ENCODE peak calls at places on chromosome 20, in ten cellular contexts. One of them, this sample, is unnamed.

GRCh38 chr20:63328026-63328700 is 33.0 kb downstream of the CHRNA4 start:
- DNase-seq in lower leg skin: no peak
- DNase-seq in HFFc6: no peak
- DNase-seq in neural progenitor cell: no peak
- DNase-seq in progenitor cell of endocrine pancreas: no peak
- DNase-seq in lower lobe of right lung: peak
- DNase-seq in cardiac muscle cell: no peak
- DNase-seq in tibial nerve: no peak
- DNase-seq in cardiac fibroblast: no peak
- DNase-seq in fibroblast of the aortic adventitia: no peak
- DNase-seq in this sample: no peak

GRCh38 chr20:37315293-37316110 is 26.0 kb downstream of the MANBAL start:
- DNase-seq in tibial nerve: peak
- DNase-seq in lower leg skin: peak
- DNase-seq in progenitor cell of endocrine pancreas: no peak
- DNase-seq in lower lobe of right lung: no peak
- DNase-seq in cardiac muscle cell: peak
- DNase-seq in HFFc6: peak
- DNase-seq in cardiac fibroblast: peak
- DNase-seq in fibroblast of the aortic adventitia: peak
- DNase-seq in neural progenitor cell: no peak
- DNase-seq in this sample: peak

GRCh38 chr20:25623225-25623735 is 534 bp downstream of the NANP start:
- DNase-seq in lower leg skin: peak
- DNase-seq in lower lobe of right lung: peak
- DNase-seq in fibroblast of the aortic adventitia: no peak
- DNase-seq in HFFc6: peak
- DNase-seq in neural progenitor cell: peak
- DNase-seq in progenitor cell of endocrine pancreas: peak
- DNase-seq in cardiac muscle cell: peak
- DNase-seq in cardiac fibroblast: peak
- DNase-seq in tibial nerve: no peak
- DNase-seq in this sample: no peak

GRCh38 chr20:58714923-58715708 is 22.5 kb downstream of the NPEPL1 start:
- DNase-seq in lower lobe of right lung: no peak
- DNase-seq in neural progenitor cell: no peak
- DNase-seq in fibroblast of the aortic adventitia: no peak
- DNase-seq in cardiac muscle cell: no peak
- DNase-seq in HFFc6: no peak
- DNase-seq in progenitor cell of endocrine pancreas: no peak
- DNase-seq in tibial nerve: no peak
- DNase-seq in cardiac fibroblast: no peak
- DNase-seq in lower leg skin: peak
- DNase-seq in this sample: no peak

GRCh38 chr20:62267543-62267942 is 29.2 kb downstream of the OSBPL2 start:
- DNase-seq in lower lobe of right lung: no peak
- DNase-seq in tibial nerve: no peak
- DNase-seq in lower leg skin: no peak
- DNase-seq in neural progenitor cell: no peak
- DNase-seq in fibroblast of the aortic adventitia: no peak
- DNase-seq in progenitor cell of endocrine pancreas: no peak
- DNase-seq in cardiac muscle cell: no peak
- DNase-seq in HFFc6: no peak
- DNase-seq in cardiac fibroblast: no peak
- DNase-seq in this sample: no peak

GRCh38 chr20:37347891-37348642 is 2.1 kb downstream of the SRC start:
- DNase-seq in lower lobe of right lung: no peak
- DNase-seq in fibroblast of the aortic adventitia: no peak
- DNase-seq in HFFc6: no peak
- DNase-seq in cardiac muscle cell: no peak
- DNase-seq in neural progenitor cell: no peak
- DNase-seq in cardiac fibroblast: no peak
- DNase-seq in lower leg skin: peak
- DNase-seq in tibial nerve: no peak
- DNase-seq in progenitor cell of endocrine pancreas: no peak
- DNase-seq in this sample: no peak

GRCh38 chr20:60627751-60628565 is 624.1 kb upstream of the CDH4 start:
- DNase-seq in lower lobe of right lung: no peak
- DNase-seq in progenitor cell of endocrine pancreas: no peak
- DNase-seq in cardiac fibroblast: no peak
- DNase-seq in tibial nerve: no peak
- DNase-seq in HFFc6: no peak
- DNase-seq in fibroblast of the aortic adventitia: no peak
- DNase-seq in cardiac muscle cell: no peak
- DNase-seq in lower leg skin: no peak
- DNase-seq in neural progenitor cell: peak
- DNase-seq in this sample: no peak

GRCh38 chr20:62922451-62922921 is 3.8 kb downstream of the DIDO1 start:
- DNase-seq in HFFc6: no peak
- DNase-seq in progenitor cell of endocrine pancreas: no peak
- DNase-seq in cardiac fibroblast: no peak
- DNase-seq in tibial nerve: no peak
- DNase-seq in lower lobe of right lung: peak
- DNase-seq in fibroblast of the aortic adventitia: no peak
- DNase-seq in lower leg skin: no peak
- DNase-seq in neural progenitor cell: no peak
- DNase-seq in cardiac muscle cell: no peak
- DNase-seq in this sample: no peak

GRCh38 chr20:9062066-9062465 is 6.8 kb upstream of the PLCB4 start:
- DNase-seq in tibial nerve: no peak
- DNase-seq in HFFc6: no peak
- DNase-seq in neural progenitor cell: no peak
- DNase-seq in cardiac muscle cell: no peak
- DNase-seq in progenitor cell of endocrine pancreas: no peak
- DNase-seq in lower lobe of right lung: no peak
- DNase-seq in cardiac fibroblast: no peak
- DNase-seq in fibroblast of the aortic adventitia: no peak
- DNase-seq in lower leg skin: no peak
- DNase-seq in this sample: no peak

GRCh38 chr20:9066196-9066595 is 2.7 kb upstream of the PLCB4 start:
- DNase-seq in lower leg skin: no peak
- DNase-seq in HFFc6: peak
- DNase-seq in lower lobe of right lung: no peak
- DNase-seq in neural progenitor cell: no peak
- DNase-seq in progenitor cell of endocrine pancreas: no peak
- DNase-seq in cardiac muscle cell: no peak
- DNase-seq in fibroblast of the aortic adventitia: no peak
- DNase-seq in cardiac fibroblast: no peak
- DNase-seq in tibial nerve: no peak
- DNase-seq in this sample: no peak

GRCh38 chr20:9059931-9060330 is 9.0 kb upstream of the PLCB4 start:
- DNase-seq in HFFc6: peak
- DNase-seq in cardiac fibroblast: no peak
- DNase-seq in lower lobe of right lung: no peak
- DNase-seq in tibial nerve: no peak
- DNase-seq in neural progenitor cell: no peak
- DNase-seq in progenitor cell of endocrine pancreas: no peak
- DNase-seq in fibroblast of the aortic adventitia: peak
- DNase-seq in cardiac muscle cell: no peak
- DNase-seq in lower leg skin: no peak
- DNase-seq in this sample: no peak

DNA sequence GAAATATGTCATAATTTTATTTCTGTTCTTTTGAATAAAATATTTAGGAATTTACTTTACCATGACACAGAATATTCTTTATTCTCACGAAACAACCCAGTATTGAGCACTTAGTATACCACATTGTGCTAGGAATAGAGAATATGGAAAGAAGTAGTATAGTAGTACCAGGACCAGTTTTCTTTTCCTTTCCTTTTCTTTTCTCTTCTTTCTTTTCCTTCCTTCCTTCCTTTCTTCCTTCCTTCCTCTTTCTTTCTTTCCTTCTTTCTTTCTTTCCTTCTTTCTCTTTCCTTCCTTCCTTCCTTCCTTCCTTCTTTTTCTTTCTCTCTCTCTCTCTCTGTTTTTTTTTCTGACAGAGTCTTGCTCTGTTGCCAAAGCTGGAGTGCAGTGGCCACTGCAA is 7.5 kb upstream of the PLCB4 start:
- DNase-seq in lower lobe of right lung: no peak
- DNase-seq in tibial nerve: no peak
- DNase-seq in cardiac fibroblast: no peak
- DNase-seq in HFFc6: no peak
- DNase-seq in progenitor cell of endocrine pancreas: no peak
- DNase-seq in cardiac muscle cell: no peak
- DNase-seq in fibroblast of the aortic adventitia: no peak
- DNase-seq in neural progenitor cell: no peak
- DNase-seq in lower leg skin: no peak
- DNase-seq in this sample: no peak
- TF ChIP-seq CTCF in lower lobe of right lung: no peak
- TF ChIP-seq CTCF in tibial nerve: no peak
- TF ChIP-seq CTCF in cardiac fibroblast: no peak
- TF ChIP-seq CTCF in HFFc6: no peak
- TF ChIP-seq CTCF in progenitor cell of endocrine pancreas: no peak
- TF ChIP-seq CTCF in cardiac muscle cell: no peak
- TF ChIP-seq CTCF in fibroblast of the aortic adventitia: no peak
- TF ChIP-seq CTCF in neural progenitor cell: no peak
- TF ChIP-seq CTCF in lower leg skin: no peak
- TF ChIP-seq CTCF in this sample: no peak

DNA sequence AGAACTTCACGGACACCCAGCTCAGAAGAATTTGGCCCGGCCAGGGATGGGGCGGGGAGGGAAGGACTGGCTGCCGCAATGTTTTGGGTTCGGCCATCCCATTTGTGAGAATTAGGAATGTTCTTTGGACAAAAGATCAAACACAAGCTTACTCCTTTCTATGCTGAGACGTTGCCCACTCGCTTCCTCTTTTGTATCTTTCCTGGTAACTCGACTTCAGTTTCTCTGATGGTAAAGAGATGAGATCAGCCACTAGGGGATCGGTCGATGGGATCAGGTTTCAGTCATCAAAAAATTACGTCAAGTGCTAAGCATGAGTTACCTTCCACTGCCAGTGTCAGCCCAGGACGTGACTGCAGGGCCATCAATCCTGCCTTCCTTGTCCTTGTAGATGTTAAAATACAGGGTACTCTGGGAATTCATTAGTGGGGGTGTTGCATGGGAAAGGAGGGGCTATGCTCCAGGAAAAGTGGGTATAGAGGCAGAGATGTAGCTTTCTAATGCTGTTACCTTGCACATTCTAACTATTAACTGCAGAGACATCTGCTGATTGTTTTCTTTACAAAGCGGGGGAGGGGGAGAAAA is 190.2 kb downstream of the TSHZ2 start:
- DNase-seq in lower lobe of right lung: no peak
- DNase-seq in cardiac muscle cell: peak
- DNase-seq in cardiac fibroblast: peak
- DNase-seq in fibroblast of the aortic adventitia: peak
- DNase-seq in neural progenitor cell: peak
- DNase-seq in progenitor cell of endocrine pancreas: no peak
- DNase-seq in HFFc6: peak
- DNase-seq in lower leg skin: no peak
- DNase-seq in tibial nerve: peak
- DNase-seq in this sample: peak
- TF ChIP-seq CTCF in lower lobe of right lung: no peak
- TF ChIP-seq CTCF in cardiac muscle cell: peak
- TF ChIP-seq CTCF in cardiac fibroblast: no peak
- TF ChIP-seq CTCF in fibroblast of the aortic adventitia: peak
- TF ChIP-seq CTCF in neural progenitor cell: peak
- TF ChIP-seq CTCF in progenitor cell of endocrine pancreas: peak
- TF ChIP-seq CTCF in HFFc6: no peak
- TF ChIP-seq CTCF in lower leg skin: no peak
- TF ChIP-seq CTCF in tibial nerve: no peak
- TF ChIP-seq CTCF in this sample: peak

GRCh38 chr20:35602851-35603495 is 12.7 kb upstream of the SPAG4 start:
- DNase-seq in fibroblast of the aortic adventitia: no peak
- DNase-seq in lower lobe of right lung: no peak
- DNase-seq in lower leg skin: no peak
- DNase-seq in HFFc6: no peak
- DNase-seq in cardiac muscle cell: no peak
- DNase-seq in neural progenitor cell: no peak
- DNase-seq in cardiac fibroblast: no peak
- DNase-seq in tibial nerve: no peak
- DNase-seq in progenitor cell of endocrine pancreas: no peak
- DNase-seq in this sample: no peak

GRCh38 chr20:35599776-35600120 is 15.9 kb upstream of the SPAG4 start:
- DNase-seq in cardiac muscle cell: no peak
- DNase-seq in lower leg skin: no peak
- DNase-seq in neural progenitor cell: no peak
- DNase-seq in lower lobe of right lung: no peak
- DNase-seq in progenitor cell of endocrine pancreas: no peak
- DNase-seq in cardiac fibroblast: no peak
- DNase-seq in fibroblast of the aortic adventitia: no peak
- DNase-seq in tibial nerve: no peak
- DNase-seq in HFFc6: no peak
- DNase-seq in this sample: no peak

GRCh38 chr20:35601990-35602389 is 13.6 kb upstream of the SPAG4 start:
- DNase-seq in progenitor cell of endocrine pancreas: no peak
- DNase-seq in HFFc6: no peak
- DNase-seq in neural progenitor cell: no peak
- DNase-seq in tibial nerve: no peak
- DNase-seq in lower lobe of right lung: no peak
- DNase-seq in cardiac fibroblast: no peak
- DNase-seq in cardiac muscle cell: no peak
- DNase-seq in fibroblast of the aortic adventitia: no peak
- DNase-seq in lower leg skin: peak
- DNase-seq in this sample: no peak

GRCh38 chr20:35600176-35600995 is 15.2 kb upstream of the SPAG4 start:
- DNase-seq in neural progenitor cell: peak
- DNase-seq in cardiac fibroblast: no peak
- DNase-seq in tibial nerve: no peak
- DNase-seq in progenitor cell of endocrine pancreas: no peak
- DNase-seq in cardiac muscle cell: no peak
- DNase-seq in HFFc6: no peak
- DNase-seq in lower lobe of right lung: no peak
- DNase-seq in fibroblast of the aortic adventitia: no peak
- DNase-seq in lower leg skin: no peak
- DNase-seq in this sample: no peak

DNA sequence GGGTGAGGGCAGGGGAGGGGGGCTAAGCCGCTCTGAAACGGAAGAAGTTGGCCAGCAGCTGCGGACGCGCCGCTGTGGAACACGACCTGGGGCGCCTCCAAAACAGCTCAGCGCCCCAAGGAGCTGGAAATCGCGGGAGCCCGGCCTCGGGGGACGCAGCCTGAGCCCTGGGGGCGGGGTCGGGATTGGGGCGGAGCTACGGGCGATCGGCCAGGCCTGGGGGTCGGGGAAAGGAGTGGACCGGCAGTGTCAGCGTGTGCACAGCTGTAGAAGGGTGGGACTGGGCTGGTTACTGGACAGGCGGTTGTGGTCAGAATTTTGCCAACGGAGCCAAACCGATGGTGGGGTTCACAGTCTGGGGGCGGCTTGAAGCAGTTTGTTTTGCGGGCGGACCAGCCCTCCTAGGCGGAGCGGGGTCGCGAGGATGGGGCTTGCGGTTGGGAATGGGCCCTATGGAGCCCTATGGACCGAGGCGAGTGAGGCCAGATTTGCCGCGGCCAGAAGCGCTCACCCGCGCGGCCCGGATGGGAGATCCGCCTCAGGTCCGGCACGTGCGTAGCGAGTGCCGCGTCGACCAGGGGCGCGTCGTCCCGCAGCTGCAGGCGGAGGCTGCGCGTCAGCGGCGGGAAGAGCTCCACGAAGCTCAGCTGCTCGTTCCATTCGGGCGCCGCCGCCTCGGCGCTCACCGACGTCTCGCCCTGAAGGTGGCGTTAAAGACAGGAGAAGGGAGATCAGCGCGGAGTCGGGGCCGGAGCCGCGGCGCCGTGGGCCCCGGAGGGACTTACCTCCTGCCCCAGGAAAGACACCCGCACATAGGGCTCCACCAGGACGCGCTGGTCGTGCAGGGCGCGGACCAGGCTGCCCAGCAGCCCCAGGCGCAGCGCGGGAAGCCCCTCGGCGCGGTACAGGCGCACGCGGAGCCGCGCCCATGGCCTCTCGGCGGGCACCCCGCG is 14.3 kb upstream of the SPAG4 start:
- DNase-seq in cardiac muscle cell: peak
- DNase-seq in HFFc6: peak
- DNase-seq in cardiac fibroblast: peak
- DNase-seq in lower leg skin: peak
- DNase-seq in tibial nerve: no peak
- DNase-seq in fibroblast of the aortic adventitia: peak
- DNase-seq in neural progenitor cell: peak
- DNase-seq in lower lobe of right lung: peak
- DNase-seq in progenitor cell of endocrine pancreas: peak
- DNase-seq in this sample: peak
- TF ChIP-seq CTCF in cardiac muscle cell: peak
- TF ChIP-seq CTCF in HFFc6: peak
- TF ChIP-seq CTCF in cardiac fibroblast: peak
- TF ChIP-seq CTCF in lower leg skin: no peak
- TF ChIP-seq CTCF in tibial nerve: peak
- TF ChIP-seq CTCF in fibroblast of the aortic adventitia: peak
- TF ChIP-seq CTCF in neural progenitor cell: peak
- TF ChIP-seq CTCF in lower lobe of right lung: peak
- TF ChIP-seq CTCF in progenitor cell of endocrine pancreas: peak
- TF ChIP-seq CTCF in this sample: peak

GRCh38 chr20:21693322-21693721 is 12.1 kb upstream of the PAX1 start:
- DNase-seq in lower lobe of right lung: no peak
- DNase-seq in progenitor cell of endocrine pancreas: no peak
- DNase-seq in cardiac fibroblast: no peak
- DNase-seq in tibial nerve: no peak
- DNase-seq in cardiac muscle cell: no peak
- DNase-seq in neural progenitor cell: peak
- DNase-seq in HFFc6: no peak
- DNase-seq in fibroblast of the aortic adventitia: no peak
- DNase-seq in lower leg skin: no peak
- DNase-seq in this sample: no peak
- TF ChIP-seq CTCF in lower lobe of right lung: peak
- TF ChIP-seq CTCF in progenitor cell of endocrine pancreas: peak
- TF ChIP-seq CTCF in cardiac fibroblast: no peak
- TF ChIP-seq CTCF in tibial nerve: no peak
- TF ChIP-seq CTCF in cardiac muscle cell: no peak
- TF ChIP-seq CTCF in neural progenitor cell: peak
- TF ChIP-seq CTCF in HFFc6: peak
- TF ChIP-seq CTCF in fibroblast of the aortic adventitia: no peak
- TF ChIP-seq CTCF in lower leg skin: no peak
- TF ChIP-seq CTCF in this sample: no peak